ENCODE peak calls at places on chromosomes 13 and 19, in eight cellular contexts. J is Peyer's patch, U is BJ, W is astrocyte of the spinal cord, V is WERI-Rb-1, N is MCF 10A, T is A549, P is fibroblast of mammary gland. X is an unnamed sample.
A peak's percentile ranks its signal among the peaks of the same experiment; 100 is the strongest.

GRCh38 chr13:52356327-52356726 is 49.6 kb downstream of the THSD1 start:
- DNase-seq in V (no peak), N (peak; percentile 83), W (peak; percentile 66), U (no peak), J (no peak), T (no peak), P (peak; percentile 63), X (no peak)

GRCh38 chr19:54094601-54095000 is 6.0 kb downstream of the OSCAR start:
- DNase-seq in J (no peak), W (no peak), U (no peak), P (no peak), N (no peak), T (no peak), V (no peak), X (no peak)

GRCh38 chr13:21987793-21988192 is 316.9 kb downstream of the FGF9 start:
- DNase-seq in P (no peak), V (no peak), N (no peak), W (no peak), J (no peak), U (no peak), T (no peak), X (no peak)

GRCh38 chr13:20616059-20616797 is 49.3 kb downstream of the IFT88 start:
- DNase-seq in P (peak; percentile 91), V (no peak), J (no peak), T (peak; percentile 57), W (peak; percentile 85), N (peak; percentile 59), U (peak; percentile 74), X (no peak)

GRCh38 chr19:33500991-33501390 is 20.6 kb downstream of the PEPD start:
- DNase-seq in W (no peak), N (no peak), J (no peak), T (no peak), P (no peak), V (no peak), U (no peak), X (no peak)

GRCh38 chr13:101382086-101382485 is 34.2 kb downstream of the NALCN start:
- DNase-seq in W (no peak), J (no peak), V (no peak), T (no peak), N (no peak), P (no peak), U (no peak), X (no peak)

GRCh38 chr13:95627590-95627989 is 16.9 kb downstream of the DZIP1 start:
- DNase-seq in P (peak; percentile 73), U (no peak), W (peak; percentile 51), J (no peak), V (no peak), T (no peak), N (no peak), X (no peak)

GRCh38 chr13:110185696-110186095 is 121.3 kb downstream of the COL4A1 start:
- DNase-seq in N (no peak), J (no peak), P (peak; percentile 16), W (peak; percentile 61), U (peak; percentile 59), V (no peak), T (no peak), X (no peak)

GRCh38 chr19:53991224-53992113 is at the start of gene CACNG6:
- DNase-seq in U (no peak), N (no peak), J (no peak), P (no peak), V (peak; percentile 96), W (no peak), T (peak; percentile 93), X (no peak)

GRCh38 chr19:9610484-9611113 is 10.4 kb downstream of the ZNF561 start:
- DNase-seq in T (peak; percentile 12), V (no peak), W (no peak), U (no peak), P (no peak), N (no peak), J (no peak), X (no peak)

GRCh38 chr19:50252111-50252886 is 48.9 kb downstream of the MYH14 start:
- DNase-seq in V (peak; percentile 35), U (no peak), T (peak; percentile 58), J (peak; percentile 61), P (peak; percentile 29), W (no peak), N (no peak), X (no peak)

GRCh38 chr19:15636026-15636425 is 4.7 kb upstream of the CYP4F3 start:
- DNase-seq in T (no peak), N (no peak), W (no peak), P (no peak), J (no peak), V (no peak), U (no peak), X (no peak)

GRCh38 chr19:3932931-3933810 is at the start of gene NMRK2:
- DNase-seq in N (no peak), P (no peak), J (no peak), U (no peak), T (no peak), W (no peak), V (peak; percentile 44), X (no peak)

GRCh38 chr19:32181356-32181920 is 164.0 kb upstream of the ZNF507 start:
- DNase-seq in U (no peak), J (no peak), V (no peak), P (no peak), N (no peak), T (no peak), W (no peak), X (peak; percentile 19)

GRCh38 chr13:24027494-24027893 is 130.2 kb upstream of the C1QTNF9B start:
- DNase-seq in U (no peak), P (no peak), W (no peak), V (no peak), T (no peak), N (no peak), J (no peak), X (no peak)

GRCh38 chr13:95123726-95124125 is 177.5 kb downstream of the ABCC4 start:
- DNase-seq in T (peak; percentile 89), V (no peak), P (no peak), W (no peak), U (no peak), N (no peak), J (no peak), X (no peak)

GRCh38 chr13:49859568-49859967 is 67.1 kb upstream of the KPNA3 start:
- DNase-seq in U (peak; percentile 77), T (peak; percentile 85), P (peak; percentile 98), J (no peak), N (peak; percentile 92), V (no peak), W (peak; percentile 84), X (no peak)

GRCh38 chr19:3760871-3761361 is 576 bp downstream of the APBA3 start:
- DNase-seq in N (peak; percentile 20), V (no peak), J (no peak), W (no peak), U (no peak), T (no peak), P (peak; percentile 17), X (no peak)

GRCh38 chr13:99657848-99658265 is 156.6 kb downstream of the TM9SF2 start:
- DNase-seq in U (no peak), N (no peak), J (peak; percentile 53), W (peak; percentile 54), P (peak; percentile 29), V (peak; percentile 80), T (peak; percentile 48), X (no peak)

GRCh38 chr19:14369399-14370168 is 11.7 kb upstream of the ADGRE5 start:
- DNase-seq in P (peak; percentile 63), N (no peak), J (peak; percentile 80), T (no peak), U (no peak), V (no peak), W (peak; percentile 25), X (no peak)

GRCh38 chr19:9296336-9296735 is 13.3 kb downstream of the ZNF699 start:
- DNase-seq in P (no peak), V (no peak), T (no peak), J (no peak), U (no peak), N (no peak), W (no peak), X (no peak)

GRCh38 chr19:33804021-33804799 is 7.5 kb downstream of the KCTD15 start:
- DNase-seq in N (peak; percentile 94), P (peak; percentile 82), U (no peak), T (peak; percentile 99), J (peak; percentile 93), W (peak; percentile 70), V (no peak), X (peak; percentile 89)

GRCh38 chr13:30720470-30720869 is 14.9 kb upstream of the ALOX5AP start:
- DNase-seq in P (no peak), J (no peak), T (no peak), V (no peak), W (no peak), U (no peak), N (no peak), X (no peak)

GRCh38 chr13:55229906-55230569 is 1910.7 kb upstream of the PRR20A start:
- DNase-seq in W (no peak), T (no peak), U (no peak), J (no peak), V (no peak), P (no peak), N (no peak), X (no peak)

GRCh38 chr19:19866599-19867248 is 1.0 kb downstream of the ZNF253 start:
- DNase-seq in J (peak; percentile 73), N (no peak), P (peak; percentile 9), W (no peak), U (no peak), V (peak; percentile 38), T (no peak), X (no peak)

GRCh38 chr19:2231621-2232221 is 4.4 kb downstream of the PLEKHJ1 start:
- DNase-seq in V (peak; percentile 62), T (peak; percentile 34), N (no peak), W (no peak), J (no peak), P (no peak), U (no peak), X (no peak)
- TF ChIP-seq CTCF in V (peak; percentile 39), T (peak; percentile 8), N (no peak), W (no peak), J (peak; percentile 25), P (no peak), U (no peak), X (no peak)

GRCh38 chr13:70842062-70842644 is 733.9 kb upstream of the KLHL1 start:
- DNase-seq in W (no peak), T (no peak), U (no peak), P (no peak), N (peak; percentile 7), V (no peak), J (no peak), X (no peak)
- TF ChIP-seq CTCF in W (no peak), T (no peak), U (no peak), P (no peak), N (no peak), V (no peak), J (no peak), X (no peak)

GRCh38 chr19:1039646-1040475 is at the start of gene ABCA7:
- DNase-seq in N (peak; percentile 98), J (peak; percentile 100), T (peak; percentile 98), W (peak; percentile 98), P (peak; percentile 95), V (peak; percentile 99), U (peak; percentile 79), X (peak; percentile 96)
- TF ChIP-seq CTCF in N (no peak), J (no peak), T (no peak), W (no peak), P (no peak), V (peak; percentile 5), U (no peak), X (no peak)

DNA sequence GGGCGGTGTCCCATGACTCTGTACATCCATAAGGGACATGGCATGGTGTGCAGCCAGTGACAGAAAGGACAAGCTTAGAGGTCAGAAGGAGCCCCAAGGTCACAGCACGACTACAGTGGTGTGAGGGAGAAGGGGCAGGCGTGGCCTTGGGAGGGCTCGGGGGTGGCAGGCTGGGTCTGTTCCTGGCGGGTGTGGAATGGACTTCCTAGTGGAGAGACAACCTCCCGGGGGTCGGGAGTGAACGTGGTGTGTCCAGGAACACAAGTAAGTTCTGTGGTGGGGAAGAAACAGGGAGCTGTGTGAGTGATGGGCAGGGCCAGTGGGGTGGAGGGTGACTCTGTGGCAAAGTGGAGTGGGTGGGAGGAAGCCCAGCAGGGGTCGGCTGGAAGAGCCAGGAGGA is 279.3 kb downstream of the TEX29 start:
- DNase-seq in N (no peak), P (no peak), U (no peak), V (no peak), J (no peak), T (no peak), W (no peak), X (no peak)
- TF ChIP-seq CTCF in N (no peak), P (no peak), U (no peak), V (no peak), J (no peak), T (no peak), W (no peak), X (no peak)

X was measured in coronary artery.